ENCODE peak calls at places on chromosomes 3 and 15, in four cellular contexts. V is K562, O is stomach, W is ovary. Z is an unnamed sample.

GRCh38 chr3:197027151-197027895 is 2.3 kb downstream of the MELTF start:
- DNase-seq in V (no peak), O (no peak), W (no peak), Z (no peak)

GRCh38 chr3:111534701-111535100 is 7.3 kb upstream of the CD96 start:
- DNase-seq in O (no peak), V (no peak), W (no peak), Z (no peak)

GRCh38 chr3:16059700-16060357 is 114.7 kb upstream of the GALNT15 start:
- DNase-seq in W (no peak), V (no peak), O (no peak), Z (no peak)

GRCh38 chr3:151085889-151086483 is 522 bp downstream of the MED12L start:
- DNase-seq in V (no peak), O (no peak), W (peak; percentile 22), Z (peak; percentile 23)

GRCh38 chr15:59011262-59011947 is 23.9 kb downstream of the RNF111 start:
- DNase-seq in V (peak; percentile 25), W (no peak), O (no peak), Z (no peak)

GRCh38 chr15:54035616-54036015 is 57.4 kb downstream of the UNC13C start:
- DNase-seq in O (no peak), W (no peak), V (no peak), Z (no peak)

GRCh38 chr15:45728641-45729040 is 93.8 kb downstream of the SQOR start:
- DNase-seq in O (no peak), V (no peak), W (no peak), Z (no peak)

GRCh38 chr15:42581272-42581730 is 5.9 kb downstream of the STARD9 start:
- DNase-seq in V (peak; percentile 83), W (peak; percentile 86), O (peak; percentile 88), Z (peak; percentile 81)

GRCh38 chr15:34203936-34204335 is 6.0 kb downstream of the KATNBL1 start:
- DNase-seq in V (no peak), O (no peak), W (no peak), Z (no peak)

GRCh38 chr15:51814616-51815015 is 14.8 kb upstream of the TMOD3 start:
- DNase-seq in V (no peak), W (no peak), O (no peak), Z (no peak)

GRCh38 chr3:58013973-58014649 is 5.9 kb downstream of the FLNB start:
- DNase-seq in V (no peak), O (peak; percentile 39), W (peak; percentile 67), Z (peak; percentile 74)

GRCh38 chr15:85334241-85334640 is 46.2 kb upstream of the AKAP13 start:
- DNase-seq in O (no peak), W (no peak), V (no peak), Z (no peak)

GRCh38 chr3:79012946-79013362 is 754.8 kb downstream of the ROBO1 start:
- DNase-seq in W (no peak), O (no peak), V (no peak), Z (no peak)

GRCh38 chr15:85592148-85592547 is 202.6 kb downstream of the KLHL25 start:
- DNase-seq in W (no peak), V (no peak), O (no peak), Z (no peak)

GRCh38 chr3:43779850-43780249 is 89.1 kb downstream of the ABHD5 start:
- DNase-seq in O (no peak), W (no peak), V (no peak), Z (no peak)

GRCh38 chr3:72606005-72606800 is 242.0 kb downstream of the SHQ1 start:
- DNase-seq in O (no peak), V (no peak), W (no peak), Z (no peak)

GRCh38 chr3:183583331-183584245 is 28.1 kb upstream of the KLHL6 start:
- DNase-seq in V (no peak), W (no peak), O (no peak), Z (no peak)

GRCh38 chr3:114508976-114509375 is 215.1 kb downstream of the TIGIT start:
- DNase-seq in V (no peak), O (no peak), W (no peak), Z (no peak)

GRCh38 chr15:67047149-67047661 is 18.2 kb upstream of the SMAD3 start:
- DNase-seq in O (no peak), W (no peak), V (no peak), Z (no peak)

GRCh38 chr3:120302361-120302760 is 17.3 kb upstream of the GPR156 start:
- DNase-seq in W (peak; percentile 43), V (no peak), O (no peak), Z (no peak)

GRCh38 chr3:18234717-18235335 is 190.3 kb downstream of the SATB1 start:
- DNase-seq in O (no peak), W (no peak), V (no peak), Z (no peak)

GRCh38 chr15:78506971-78507830 is at the start of gene HYKK:
- DNase-seq in W (peak; percentile 93), O (peak; percentile 93), V (peak; percentile 96), Z (peak; percentile 91)

GRCh38 chr3:30912304-30912703 is 17.8 kb upstream of the GADL1 start:
- DNase-seq in V (no peak), W (no peak), O (no peak), Z (no peak)

GRCh38 chr3:39288300-39288808 is 8.5 kb upstream of the CX3CR1 start:
- DNase-seq in O (peak; percentile 85), V (peak; percentile 90), W (peak; percentile 74), Z (peak; percentile 77)

GRCh38 chr3:4976109-4976508 is 3.1 kb upstream of the BHLHE40 start:
- DNase-seq in O (peak; percentile 48), W (peak; percentile 46), V (peak; percentile 94), Z (no peak)

GRCh38 chr3:24160424-24160823 is 215.3 kb downstream of the NR1D2 start:
- DNase-seq in O (no peak), W (no peak), V (no peak), Z (no peak)

GRCh38 chr3:17183951-17184550 is 299.3 kb downstream of the PLCL2 start:
- DNase-seq in V (peak; percentile 30), O (no peak), W (no peak), Z (no peak)

GRCh38 chr3:106093616-106094015 is 224.8 kb upstream of the CBLB start:
- DNase-seq in V (no peak), W (no peak), O (no peak), Z (no peak)

GRCh38 chr3:193592841-193593665 is at the start of gene OPA1:
- DNase-seq in O (peak; percentile 97), V (peak; percentile 99), W (peak; percentile 97), Z (peak; percentile 98)
- TF ChIP-seq POLR2A in O (no peak), V (peak; percentile 90), W (peak; percentile 53), Z (no peak)

GRCh38 chr3:163391407-163392181 is 1686.7 kb downstream of the SI start:
- DNase-seq in W (no peak), V (no peak), O (no peak), Z (no peak)
- H3K4me1 ChIP-seq in W (no peaks in the 10 kb centered on the region), V (no peaks in the 10 kb centered on the region), O (no peaks in the 10 kb centered on the region), Z (no peaks in the 10 kb centered on the region)

GRCh38 chr3:175311404-175311803 is 452.3 kb downstream of the NAALADL2 start:
- DNase-seq in V (no peak), O (no peak), W (no peak), Z (no peak)
- H3K4me3 ChIP-seq in V (no peak overlapping the region), O (no peak overlapping the region), W (no peak overlapping the region), Z (no peak overlapping the region)

DNA sequence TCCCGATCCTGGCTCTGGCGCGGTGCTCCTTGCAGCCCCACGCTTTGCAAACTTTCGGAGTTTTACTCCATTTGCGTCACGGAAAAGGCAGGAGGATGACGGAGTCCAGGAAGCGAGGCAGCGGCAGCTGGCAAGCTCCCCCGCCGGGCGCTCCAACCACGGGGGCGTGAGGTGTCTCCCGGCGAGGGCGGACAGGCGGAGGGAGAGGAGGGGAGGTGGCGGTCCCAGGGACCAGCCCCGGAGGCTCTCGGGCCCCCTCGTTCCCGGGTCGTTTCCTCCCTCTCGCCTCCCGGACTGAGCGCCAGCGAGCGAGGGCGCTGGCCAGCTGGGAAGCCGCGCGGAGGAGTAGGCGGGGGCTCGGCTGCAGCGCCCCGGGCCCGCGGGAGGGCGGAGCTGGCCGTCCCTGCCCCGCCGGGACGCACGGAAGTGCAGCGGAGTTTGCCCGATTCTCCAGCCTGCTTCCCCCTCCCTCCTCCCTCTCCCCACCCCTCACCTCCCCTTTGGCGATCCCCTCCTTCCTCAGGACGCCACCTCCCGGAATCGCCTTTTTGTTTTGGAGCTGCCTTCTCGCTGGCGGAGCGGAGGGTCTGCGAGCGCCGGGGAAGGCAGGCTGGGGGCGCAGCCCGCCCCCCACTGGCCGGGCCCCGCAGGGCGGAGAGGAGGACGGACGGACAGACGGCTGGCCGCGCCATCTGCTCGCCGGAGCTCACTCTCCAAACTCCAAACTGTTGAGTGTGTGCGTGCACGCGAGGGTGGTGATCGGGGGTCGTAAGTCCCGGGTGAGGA is at the start of gene SNX33:
- DNase-seq in W (peak; percentile 82), V (peak; percentile 83), O (peak; percentile 82), Z (peak; percentile 83)
- TF ChIP-seq POLR2A in W (peak; percentile 60), V (peak; percentile 75), O (no peak), Z (peak; percentile 82)

Z was measured in uterus.